ENCODE peak calls at places on chromosomes 1 and 21, in four cellular contexts. F, Z, N and X are unnamed samples.

GRCh38 chr1:22613951-22614350 is 22.5 kb upstream of the C1QA start:
- DNase-seq in F (no peak), Z (no peak), N (no peak), X (no peak)

GRCh38 chr1:230276401-230276800 is 149.7 kb downstream of the PGBD5 start:
- DNase-seq in F (peak; percentile 40), N (no peak), Z (no peak), X (no peak)

GRCh38 chr1:161119379-161120061 is 1.6 kb downstream of the NIT1 start:
- DNase-seq in Z (peak; percentile 52), N (peak; percentile 58), F (peak; percentile 87), X (no peak)

GRCh38 chr1:79852004-79852403 is 845.5 kb upstream of the ADGRL4 start:
- DNase-seq in Z (no peak), N (no peak), F (no peak), X (no peak)

GRCh38 chr21:42463861-42464515 is 32.0 kb downstream of the RSPH1 start:
- DNase-seq in F (peak; percentile 56), N (peak; percentile 65), Z (peak; percentile 66), X (no peak)

GRCh38 chr1:170586942-170587593 is 55.1 kb downstream of the GORAB start:
- DNase-seq in N (no peak), F (no peak), Z (no peak), X (no peak)

GRCh38 chr1:16068356-16069270 is 4.8 kb downstream of the FAM131C start:
- DNase-seq in F (peak; percentile 88), Z (no peak), N (no peak), X (no peak)

GRCh38 chr1:81660286-81660685 is 140.4 kb upstream of the ADGRL2 start:
- DNase-seq in N (no peak), F (no peak), Z (no peak), X (no peak)

GRCh38 chr1:204426035-204426436 is 14.4 kb upstream of the PPP1R15B start:
- DNase-seq in F (peak; percentile 34), N (no peak), Z (no peak), X (no peak)

GRCh38 chr1:228101994-228102790 is 933 bp downstream of the C1orf35 start:
- DNase-seq in N (peak; percentile 71), F (no peak), Z (peak; percentile 59), X (no peak)

GRCh38 chr21:46151261-46151988 is 4.0 kb downstream of the FTCD start:
- DNase-seq in Z (no peak), F (peak; percentile 54), N (peak; percentile 5), X (no peak)

GRCh38 chr1:147451628-147452027 is 89.7 kb upstream of the BCL9 start:
- DNase-seq in N (no peak), F (no peak), Z (no peak), X (no peak)

GRCh38 chr21:36747815-36748381 is 49.0 kb downstream of the SIM2 start:
- DNase-seq in F (peak; percentile 63), N (peak; percentile 60), Z (no peak), X (no peak)

GRCh38 chr1:231160851-231161710 is 777 bp upstream of the TRIM67 start:
- DNase-seq in Z (no peak), F (no peak), N (no peak), X (no peak)

GRCh38 chr1:28927442-28928305 is 13.3 kb downstream of the EPB41 start:
- DNase-seq in Z (no peak), F (no peak), N (no peak), X (no peak)

GRCh38 chr1:1124786-1125642 is 9.1 kb upstream of the C1orf159 start:
- DNase-seq in Z (no peak), N (peak; percentile 92), F (peak; percentile 71), X (no peak)

GRCh38 chr1:5660141-5660935 is 331.9 kb downstream of the NPHP4 start:
- DNase-seq in F (peak; percentile 28), N (no peak), Z (no peak), X (no peak)

GRCh38 chr1:47459263-47459788 is 21.5 kb downstream of the FOXD2 start:
- DNase-seq in F (no peak), N (no peak), Z (no peak), X (no peak)

GRCh38 chr1:247156787-247157232 is 15.0 kb downstream of the ZNF124 start:
- DNase-seq in N (no peak), Z (no peak), F (no peak), X (no peak)

GRCh38 chr1:234917495-234918188 is 211.0 kb downstream of the TOMM20 start:
- DNase-seq in F (peak; percentile 52), Z (no peak), N (no peak), X (no peak)
- H3K4me1 ChIP-seq in F (no peaks in the 10 kb centered on the region), Z (peaks cover under 1% of the 10 kb centered on the region), N (peaks cover 28% of the 10 kb centered on the region), X (peaks cover 93% of the 10 kb centered on the region)

DNA sequence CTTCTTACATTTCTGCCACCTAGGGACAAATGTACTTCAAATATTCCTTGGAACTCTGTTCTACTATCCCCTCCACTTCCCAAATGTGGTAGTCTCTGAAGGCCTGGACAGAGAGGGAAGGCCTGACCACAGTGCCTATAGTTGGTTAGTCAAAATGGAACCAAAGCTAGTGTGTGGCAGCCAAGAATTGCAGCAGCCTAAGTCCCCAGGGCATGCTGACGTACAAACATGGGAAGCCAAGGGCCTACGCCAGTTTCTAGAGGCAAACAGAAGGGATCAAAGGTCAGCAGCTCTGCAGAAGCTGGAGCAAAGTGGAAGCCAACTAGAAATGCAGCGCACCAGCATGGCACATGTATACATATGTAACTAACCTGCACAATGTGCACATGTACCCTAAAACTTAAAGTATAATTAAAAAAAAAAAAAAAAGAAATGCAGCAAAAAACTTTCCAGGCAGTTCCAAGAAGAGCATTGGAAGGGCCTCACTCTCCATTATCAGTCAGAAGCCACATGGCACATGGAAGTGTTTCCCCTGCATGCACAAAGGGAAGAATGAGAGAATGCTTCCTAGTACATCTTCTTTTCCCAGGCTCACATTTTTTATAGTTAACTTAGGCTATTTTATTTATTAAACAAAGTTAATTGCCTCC is 39.4 kb upstream of the GADD45A start:
- DNase-seq in Z (no peak), N (peak; percentile 62), F (peak; percentile 93), X (no peak)
- H3K4me1 ChIP-seq in Z (no peaks in the 10 kb centered on the region), N (peaks cover 24% of the 10 kb centered on the region), F (no peaks in the 10 kb centered on the region), X (peaks cover 21% of the 10 kb centered on the region)

GRCh38 chr1:150553392-150554085 is 4.3 kb downstream of the ADAMTSL4 start:
- DNase-seq in N (no peak), Z (no peak), F (peak; percentile 49), X (no peak)

GRCh38 chr1:150554086-150554452 is 4.9 kb downstream of the ADAMTSL4 start:
- DNase-seq in F (peak; percentile 48), Z (no peak), N (no peak), X (no peak)

GRCh38 chr1:150551049-150551783 is 2.0 kb downstream of the ADAMTSL4 start:
- DNase-seq in N (peak; percentile 21), Z (no peak), F (peak; percentile 48), X (no peak)

GRCh38 chr1:150551784-150552691 is 2.8 kb downstream of the ADAMTSL4 start:
- DNase-seq in Z (no peak), N (peak; percentile 78), F (peak; percentile 92), X (peak; percentile 89)

DNA sequence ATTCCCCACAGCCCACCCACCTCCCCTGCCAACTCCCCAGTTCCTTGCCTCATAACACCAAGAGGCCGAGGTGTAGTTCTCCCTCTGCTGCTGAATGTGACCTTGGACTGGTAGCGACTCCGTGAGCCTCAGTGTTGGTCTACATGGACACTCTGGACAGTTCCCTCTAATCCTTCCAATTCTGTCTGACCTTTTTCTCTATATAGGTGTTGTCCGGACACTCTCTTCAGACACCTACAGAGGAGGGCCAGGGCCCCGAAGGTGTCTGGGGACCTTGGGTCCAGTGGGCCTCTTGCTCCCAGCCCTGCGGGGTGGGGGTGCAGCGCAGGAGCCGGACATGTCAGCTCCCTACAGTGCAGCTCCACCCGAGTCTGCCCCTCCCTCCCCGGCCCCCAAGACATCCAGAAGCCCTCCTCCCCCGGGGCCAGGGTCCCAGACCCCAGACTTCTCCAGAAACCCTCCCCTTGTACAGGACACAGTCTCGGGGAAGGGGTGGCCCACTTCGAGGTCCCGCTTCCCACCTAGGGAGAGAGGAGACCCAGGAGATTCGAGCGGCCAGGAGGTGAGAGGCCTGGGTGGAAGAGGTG is 3.6 kb downstream of the ADAMTSL4 start:
- DNase-seq in F (peak; percentile 51), N (peak; percentile 9), Z (no peak), X (no peak)
- H3K4me1 ChIP-seq in F (no peaks in the 10 kb centered on the region), N (peaks cover 31% of the 10 kb centered on the region), Z (peaks cover 5% of the 10 kb centered on the region), X (peaks cover 54% of the 10 kb centered on the region)

GRCh38 chr1:6902153-6902552 is 116.9 kb downstream of the CAMTA1 start:
- DNase-seq in Z (no peak), F (no peak), N (no peak), X (no peak)
- H3K4me1 ChIP-seq in Z (no peaks in the 10 kb centered on the region), F (no peaks in the 10 kb centered on the region), N (peaks cover 7% of the 10 kb centered on the region), X (no peaks in the 10 kb centered on the region)

GRCh38 chr21:14526816-14527689 is 19.1 kb downstream of the SAMSN1 start:
- DNase-seq in F (no peak), Z (no peak), N (no peak), X (no peak)
- H3K4me1 ChIP-seq in F (no peaks in the 10 kb centered on the region), Z (peaks cover 20% of the 10 kb centered on the region), N (no peaks in the 10 kb centered on the region), X (no peaks in the 10 kb centered on the region)

GRCh38 chr1:12179111-12179519 is 12.3 kb downstream of the TNFRSF1B start:
- DNase-seq in F (no peak), Z (peak; percentile 82), N (peak; percentile 41), X (no peak)
- H3K4me1 ChIP-seq in F (no peaks in the 10 kb centered on the region), Z (peaks cover 87% of the 10 kb centered on the region), N (peaks cover 44% of the 10 kb centered on the region), X (no peaks in the 10 kb centered on the region)